ENCODE peak calls at places on chromosomes 13 and 19, in eight cellular contexts. F is fibroblast of mammary gland, Y is cardiac fibroblast, I is Caco-2, V is tibial nerve, B is prostate gland, L is bronchial epithelial cell, T is DND-41. Q is an unnamed sample.
A peak's percentile ranks its signal among the peaks of the same experiment; 100 is the strongest.

GRCh38 chr13:98327326-98328314 is 150.6 kb upstream of the RNF113B start:
- DNase-seq in F (peak; percentile 23), Y (peak; percentile 68), I (peak; percentile 73), V (no peak), B (no peak), L (no peak), T (no peak), Q (peak; percentile 80)

GRCh38 chr19:7733376-7733775 is 1.5 kb upstream of the CLEC4G start:
- DNase-seq in F (no peak), Y (no peak), I (no peak), V (no peak), B (no peak), L (no peak), T (no peak), Q (no peak)

GRCh38 chr19:2446390-2446789 is 10.4 kb downstream of the LMNB2 start:
- DNase-seq in F (no peak), Y (no peak), I (no peak), V (no peak), B (no peak), L (no peak), T (peak; percentile 92), Q (no peak)

GRCh38 chr13:47564041-47564440 is 437.0 kb downstream of the SUCLA2 start:
- DNase-seq in F (no peak), Y (no peak), I (no peak), V (no peak), B (no peak), L (no peak), T (no peak), Q (no peak)

GRCh38 chr19:7856679-7857663 is 17.2 kb downstream of the PRR36 start:
- DNase-seq in F (no peak), Y (no peak), I (no peak), V (no peak), B (no peak), L (no peak), T (no peak), Q (no peak)

GRCh38 chr13:33489563-33489962 is 204.0 kb upstream of the STARD13 start:
- DNase-seq in F (no peak), Y (no peak), I (no peak), V (no peak), B (no peak), L (no peak), T (no peak), Q (no peak)

GRCh38 chr13:112674412-112675383 is 15.1 kb upstream of the ATP11A start:
- DNase-seq in F (no peak), Y (no peak), I (no peak), V (no peak), B (no peak), L (no peak), T (peak; percentile 5), Q (peak; percentile 31)

GRCh38 chr19:18496167-18496979 is 25.5 kb downstream of the ELL start:
- DNase-seq in F (peak; percentile 77), Y (peak; percentile 37), I (no peak), V (no peak), B (no peak), L (peak; percentile 88), T (peak; percentile 28), Q (peak; percentile 65)

GRCh38 chr19:18475004-18475453 is 37.1 kb upstream of the ISYNA1 start:
- DNase-seq in F (no peak), Y (no peak), I (no peak), V (no peak), B (no peak), L (no peak), T (no peak), Q (no peak)

GRCh38 chr19:45884682-45885555 is 1.0 kb downstream of the IRF2BP1 start:
- DNase-seq in F (no peak), Y (no peak), I (no peak), V (no peak), B (peak; percentile 9), L (no peak), T (peak; percentile 36), Q (no peak)

GRCh38 chr13:98751397-98752110 is 918 bp downstream of the SLC15A1 start:
- DNase-seq in F (peak; percentile 44), Y (peak; percentile 42), I (peak; percentile 91), V (no peak), B (no peak), L (peak; percentile 25), T (no peak), Q (peak; percentile 24)

GRCh38 chr13:24997367-24997967 is 98.5 kb upstream of the PABPC3 start:
- DNase-seq in F (peak; percentile 42), Y (peak; percentile 45), I (no peak), V (peak; percentile 67), B (no peak), L (peak; percentile 26), T (peak; percentile 14), Q (peak; percentile 28)

GRCh38 chr13:94305934-94306333 is 173.5 kb downstream of the DCT start:
- DNase-seq in F (peak; percentile 81), Y (no peak), I (no peak), V (no peak), B (no peak), L (no peak), T (no peak), Q (peak; percentile 43)

GRCh38 chr13:102195566-102196462 is 206.0 kb downstream of the FGF14 start:
- DNase-seq in F (peak; percentile 79), Y (peak; percentile 13), I (no peak), V (no peak), B (no peak), L (peak; percentile 69), T (no peak), Q (no peak)

GRCh38 chr13:70098669-70099068 is 9.0 kb upstream of the ATXN8OS start:
- DNase-seq in F (no peak), Y (no peak), I (no peak), V (no peak), B (no peak), L (peak; percentile 48), T (no peak), Q (no peak)

GRCh38 chr19:30664358-30665058 is 292.3 kb downstream of the ZNF536 start:
- DNase-seq in F (peak; percentile 19), Y (peak; percentile 5), I (no peak), V (peak; percentile 22), B (peak; percentile 33), L (no peak), T (no peak), Q (peak; percentile 42)

GRCh38 chr19:860481-861098 is 1.1 kb downstream of the CFD start:
- DNase-seq in F (peak; percentile 70), Y (peak; percentile 79), I (peak; percentile 87), V (peak; percentile 66), B (peak; percentile 33), L (peak; percentile 27), T (peak; percentile 53), Q (peak; percentile 74)

GRCh38 chr13:63308585-63308984 is 1892.9 kb upstream of the PCDH20 start:
- DNase-seq in F (no peak), Y (no peak), I (no peak), V (no peak), B (no peak), L (no peak), T (no peak), Q (no peak)

DNA sequence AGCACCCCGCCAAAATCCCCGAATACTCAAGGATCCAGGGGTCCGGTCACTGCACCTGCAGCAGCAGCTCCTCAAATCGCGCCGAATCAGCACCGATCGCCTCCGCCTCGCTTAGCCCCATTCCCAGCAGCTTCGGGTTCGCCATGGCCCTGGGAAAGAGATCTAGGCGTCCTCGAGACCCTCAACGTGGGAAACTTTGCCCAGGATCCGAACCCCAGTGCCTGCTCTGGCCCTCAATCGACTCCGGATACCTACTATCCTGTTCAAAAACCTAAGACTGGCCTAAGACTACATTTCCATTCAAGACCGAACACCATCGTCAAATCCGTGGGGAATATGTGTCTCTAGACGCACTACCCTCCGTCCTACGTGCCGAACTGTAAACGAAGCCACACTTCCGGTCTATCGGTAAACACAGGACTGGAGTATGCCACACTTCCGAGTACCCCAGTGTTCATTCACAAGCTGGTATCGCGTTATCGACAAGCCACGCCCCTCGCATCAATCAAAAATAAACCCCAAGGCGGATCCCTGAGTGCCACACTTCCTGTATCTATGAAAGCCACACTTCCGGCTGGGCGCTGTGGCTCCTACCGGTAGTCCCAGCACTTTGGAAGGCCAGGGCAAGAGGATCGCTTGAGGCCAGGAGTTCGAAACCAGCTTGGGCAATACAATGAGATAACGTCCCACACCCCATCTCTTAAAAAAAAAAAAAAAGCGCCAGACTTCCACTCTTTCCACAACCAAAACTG is at the start of gene PIH1D1:
- DNase-seq in F (peak; percentile 99), Y (peak; percentile 99), I (peak; percentile 99), V (peak; percentile 99), B (peak; percentile 99), L (peak; percentile 98), T (peak; percentile 98), Q (peak; percentile 99)
- TF ChIP-seq CTCF in F (peak; percentile 9), Y (peak; percentile 38), I (no peak), V (no peak), B (peak; percentile 40), L (peak; percentile 24), T (peak; percentile 14), Q (peak; percentile 40)

GRCh38 chr13:74243637-74244526 is 109.7 kb upstream of the KLF12 start:
- DNase-seq in F (peak; percentile 92), Y (peak; percentile 48), I (no peak), V (no peak), B (no peak), L (peak; percentile 92), T (no peak), Q (peak; percentile 86)
- H3K4me3 ChIP-seq in F (no peak overlapping the region), Y (no peak overlapping the region), I (no peak overlapping the region), V (no peak overlapping the region), B (no peak overlapping the region), L (no peak overlapping the region), T (no peak overlapping the region), Q (no peak overlapping the region)

DNA sequence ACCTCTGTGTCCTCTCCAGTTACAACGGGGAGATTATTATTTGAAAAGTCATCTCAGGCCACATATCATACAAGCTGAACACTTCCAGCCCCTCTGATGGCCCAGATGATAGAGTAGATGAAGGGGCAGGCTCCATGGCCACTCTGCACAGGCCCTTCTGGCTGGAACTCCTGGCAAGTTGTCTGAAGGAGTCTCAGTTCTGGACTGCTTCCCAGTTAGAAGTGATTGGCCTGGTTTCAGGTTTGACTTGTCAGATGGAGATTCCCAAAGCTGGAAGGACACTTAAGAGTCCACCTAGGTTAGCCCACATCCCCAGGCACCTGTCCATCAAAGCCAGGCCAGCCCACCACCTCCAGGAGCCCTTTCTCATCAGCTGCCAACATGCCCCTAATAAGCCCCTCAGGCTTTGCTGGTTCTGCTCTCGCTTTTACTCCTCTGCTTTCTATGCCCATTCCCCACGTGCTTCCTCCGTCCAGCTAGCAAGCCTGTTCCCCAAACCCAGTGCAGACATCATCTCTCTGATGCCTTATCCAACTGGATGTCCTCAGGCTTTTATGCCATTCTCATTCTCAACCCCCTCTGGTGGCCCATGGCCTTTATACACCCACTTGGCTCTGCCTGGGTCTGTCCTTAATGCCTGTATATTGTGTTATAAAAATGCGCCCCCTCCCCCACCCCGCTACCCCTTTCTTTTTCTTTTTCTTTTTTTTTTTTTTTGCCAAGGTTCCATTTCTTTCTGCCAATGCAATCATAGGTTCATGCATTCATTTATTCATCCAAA is 56.5 kb downstream of the HSPH1 start:
- DNase-seq in F (peak; percentile 24), Y (peak; percentile 41), I (no peak), V (peak; percentile 16), B (no peak), L (no peak), T (no peak), Q (no peak)
- TF ChIP-seq CTCF in F (no peak), Y (no peak), I (no peak), V (no peak), B (no peak), L (peak; percentile 4), T (peak; percentile 11), Q (peak; percentile 6)

DNA sequence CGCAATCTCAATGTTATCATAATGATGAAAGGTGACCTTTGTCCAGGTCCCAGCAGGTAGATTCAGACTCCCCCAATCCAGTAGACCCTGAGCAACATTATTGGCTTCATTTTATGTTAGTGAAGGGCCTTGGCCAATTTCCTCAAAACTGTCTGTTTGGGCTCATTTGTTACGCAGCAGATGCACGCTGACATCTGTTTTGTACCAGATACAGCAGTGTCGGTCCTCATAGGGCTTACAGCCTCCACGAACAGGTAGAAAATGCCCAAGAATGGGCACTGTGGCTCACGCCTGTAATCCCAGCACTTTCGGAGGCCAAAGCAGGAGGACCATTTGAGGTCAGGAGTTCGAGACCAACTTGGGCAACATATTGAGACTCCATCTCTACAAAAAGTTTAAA is 13.1 kb upstream of the NMRK2 start:
- DNase-seq in F (no peak), Y (no peak), I (no peak), V (no peak), B (no peak), L (no peak), T (no peak), Q (no peak)
- H3K4me3 ChIP-seq in F (no peak overlapping the region), Y (no peak overlapping the region), I (no peak overlapping the region), V (no peak overlapping the region), B (no peak overlapping the region), L (no peak overlapping the region), T (no peak overlapping the region), Q (no peak overlapping the region)